ENCODE peak calls at places on chromosomes 16 and 17, in eight cellular contexts. N is RWPE1, A is breast epithelium, U is A549, T is PC-3, D is left ventricle myocardium inferior, O is lung, F is dorsolateral prefrontal cortex. R is an unnamed sample.

GRCh38 chr16:11580451-11581086 is 6.2 kb downstream of the LITAF start:
- DNase-seq in D (peak), F (no peak), O (no peak), U (no peak), A (no peak), T (no peak), N (no peak), R (no peak)

GRCh38 chr17:73293480-73293911 is 18.3 kb downstream of the CDC42EP4 start:
- DNase-seq in N (peak), U (peak), T (peak), F (no peak), D (peak), A (peak), O (peak), R (no peak)

GRCh38 chr16:26672206-26672605 is 394.5 kb upstream of the C16orf82 start:
- DNase-seq in U (no peak), F (no peak), T (no peak), N (no peak), D (no peak), O (no peak), A (no peak), R (no peak)

GRCh38 chr16:74455619-74456289 is 34.5 kb upstream of the CLEC18B start:
- DNase-seq in N (peak), F (no peak), U (no peak), D (no peak), T (no peak), O (no peak), A (no peak), R (no peak)

GRCh38 chr17:77282524-77283515 is 142.1 kb downstream of the SEC14L1 start:
- DNase-seq in U (peak), A (peak), F (no peak), D (no peak), N (no peak), T (peak), O (peak), R (no peak)

GRCh38 chr17:4625181-4625601 is 16.3 kb downstream of the ALOX15 start:
- DNase-seq in T (peak), N (no peak), O (no peak), F (no peak), D (no peak), U (no peak), A (no peak), R (no peak)

GRCh38 chr17:21359483-21359840 is 16.7 kb upstream of the KCNJ12 start:
- DNase-seq in D (no peak), A (no peak), U (no peak), N (no peak), F (no peak), O (no peak), T (no peak), R (no peak)

GRCh38 chr16:65249768-65250167 is 127.9 kb upstream of the CDH11 start:
- DNase-seq in D (peak), F (no peak), U (no peak), O (peak), N (no peak), T (no peak), A (no peak), R (no peak)

GRCh38 chr17:82257473-82257872 is 16.0 kb downstream of the CSNK1D start:
- DNase-seq in N (no peak), A (no peak), T (no peak), D (no peak), F (peak), U (peak), O (no peak), R (no peak)

GRCh38 chr16:86363836-86364618 is 146.3 kb upstream of the FOXF1 start:
- DNase-seq in D (no peak), A (no peak), U (no peak), O (no peak), F (no peak), T (no peak), N (no peak), R (no peak)

GRCh38 chr17:61368049-61368831 is 31.4 kb upstream of the TBX2 start:
- DNase-seq in N (no peak), T (no peak), O (no peak), F (no peak), A (no peak), D (no peak), U (no peak), R (no peak)

GRCh38 chr16:931651-932500 is 38.9 kb downstream of the LMF1 start:
- DNase-seq in A (no peak), U (no peak), D (no peak), F (no peak), T (no peak), N (no peak), O (no peak), R (no peak)

GRCh38 chr16:30028438-30029093 is 2.5 kb downstream of the TLCD3B start:
- DNase-seq in U (no peak), T (no peak), D (no peak), A (no peak), O (no peak), N (no peak), F (no peak), R (no peak)

GRCh38 chr17:78923660-78924453 is 1.3 kb downstream of the TIMP2 start:
- DNase-seq in T (peak), D (peak), A (peak), N (peak), F (no peak), O (peak), U (peak), R (no peak)

GRCh38 chr16:4936181-4936990 is 562 bp downstream of the PPL start:
- DNase-seq in T (peak), D (no peak), A (no peak), O (peak), N (peak), F (no peak), U (peak), R (no peak)
- TF ChIP-seq CTCF in T (peak), D (peak), A (peak), O (no peak), N (peak), F (no peak), U (peak), R (peak)

GRCh38 chr16:5903797-5904196 is 806.2 kb upstream of the EEF2KMT start:
- DNase-seq in O (no peak), T (no peak), F (no peak), D (no peak), A (no peak), N (no peak), U (no peak), R (no peak)

GRCh38 chr16:5905935-5906334 is 808.3 kb upstream of the EEF2KMT start:
- DNase-seq in U (no peak), D (no peak), N (no peak), A (no peak), O (no peak), T (no peak), F (no peak), R (no peak)

GRCh38 chr16:5903153-5903552 is 805.6 kb upstream of the EEF2KMT start:
- DNase-seq in O (no peak), N (no peak), D (no peak), U (no peak), T (no peak), F (no peak), A (no peak), R (no peak)

GRCh38 chr16:5907544-5907943 is 809.9 kb upstream of the EEF2KMT start:
- DNase-seq in D (no peak), U (no peak), T (no peak), A (no peak), N (no peak), F (no peak), O (no peak), R (no peak)

DNA sequence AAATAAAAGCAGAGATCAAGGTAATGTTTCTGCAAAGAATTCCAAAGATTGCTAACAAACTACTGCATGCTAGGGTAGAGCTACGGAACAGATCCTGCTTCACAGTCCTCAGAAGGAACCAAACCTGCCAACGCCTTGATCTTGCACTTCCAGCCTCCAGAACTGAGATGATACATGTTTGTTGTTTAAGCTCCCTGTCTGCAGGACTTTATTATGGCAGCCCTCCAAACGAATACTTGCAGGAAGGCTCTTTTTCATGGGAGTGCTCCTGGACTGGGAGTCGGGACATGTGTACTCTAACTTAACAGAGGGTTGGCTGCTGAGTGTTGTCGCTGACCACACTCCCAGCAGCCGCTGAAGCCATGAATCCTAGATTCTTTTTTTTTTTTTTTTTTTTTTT is 808.8 kb upstream of the EEF2KMT start:
- DNase-seq in O (no peak), N (no peak), T (no peak), D (no peak), A (no peak), U (no peak), F (no peak), R (no peak)
- H3K27ac ChIP-seq in O (no peak), N (no peak), T (no peak), D (no peak), A (no peak), U (no peak), F (no peak), R (no peak)

DNA sequence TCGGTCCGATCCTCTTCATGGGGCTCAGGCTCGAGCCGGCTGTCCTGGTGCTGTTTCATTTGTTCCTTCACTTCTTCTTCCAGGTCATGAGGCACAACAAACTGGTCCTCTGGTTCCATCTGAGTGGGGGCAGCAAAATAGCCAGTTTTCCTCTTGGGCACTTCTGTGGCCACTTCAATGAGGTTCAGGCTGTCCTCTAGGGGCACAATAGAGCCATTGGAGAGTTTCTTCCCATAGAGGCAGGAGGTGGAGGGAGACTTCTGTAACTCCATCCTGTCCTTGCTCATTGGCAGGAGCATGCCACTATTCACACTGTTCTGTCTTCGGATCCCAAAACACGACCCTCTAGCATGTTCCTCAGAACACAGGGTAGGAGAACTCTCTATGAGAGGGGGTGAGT is 22.9 kb downstream of the MARVELD3 start:
- DNase-seq in F (no peak), N (no peak), O (no peak), D (no peak), U (peak), A (no peak), T (peak), R (no peak)
- TF ChIP-seq CTCF in F (no peak), N (no peak), O (no peak), D (peak), U (peak), A (no peak), T (peak), R (no peak)

DNA sequence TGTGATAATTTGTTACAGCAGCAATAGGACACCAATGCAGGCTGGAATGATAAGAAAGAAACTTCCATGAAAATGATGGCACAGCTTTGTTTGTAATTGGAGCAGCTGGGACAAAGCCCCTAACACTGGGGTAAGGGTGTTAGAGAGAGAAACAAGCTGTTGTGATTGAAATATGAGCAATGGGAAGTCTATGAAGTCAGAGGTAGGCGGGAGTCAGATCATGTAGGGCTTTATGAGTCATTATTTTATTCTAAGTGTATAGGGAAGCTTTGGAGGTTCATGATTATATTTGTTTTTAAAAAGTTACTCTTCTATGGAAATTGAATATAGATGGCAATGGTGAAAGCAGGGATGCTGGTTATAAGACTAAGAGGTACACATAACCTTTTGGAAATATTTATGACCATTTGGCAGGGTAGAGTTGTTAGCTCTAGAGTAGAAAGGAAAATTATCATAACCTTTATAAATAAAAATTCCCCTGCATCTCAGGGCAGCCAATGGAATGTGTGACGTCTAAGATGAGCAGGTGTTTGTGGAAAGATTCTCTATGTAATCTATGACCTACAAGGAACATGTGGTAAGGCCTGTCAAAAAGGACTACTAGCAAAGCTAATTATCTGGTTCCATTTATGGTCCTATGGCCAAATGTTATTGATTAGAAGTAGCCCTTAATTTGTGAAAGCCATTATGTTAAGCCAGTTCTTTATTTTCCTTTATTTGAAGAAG is 85.6 kb downstream of the KCNJ2 start:
- DNase-seq in F (no peak), D (no peak), O (no peak), U (no peak), N (no peak), A (no peak), T (peak), R (no peak)
- H3K27ac ChIP-seq in F (no peak), D (no peak), O (no peak), U (no peak), N (no peak), A (no peak), T (no peak), R (no peak)

R was measured in esophagus squamous epithelium.